ENCODE peak calls at places on chromosomes 3 and 15, in eight cellular contexts. Z, S, T, V, U, H, I and K are unnamed samples.

GRCh38 chr15:33612721-33613304 is 302.0 kb downstream of the RYR3 start:
- DNase-seq in Z (peak; percentile 29), S (no peak), T (peak; percentile 4), V (no peak), U (no peak), H (no peak), I (no peak), K (no peak)

GRCh38 chr3:41574900-41575299 is 375.6 kb downstream of the CTNNB1 start:
- DNase-seq in Z (peak; percentile 57), S (no peak), T (peak; percentile 20), V (no peak), U (peak; percentile 6), H (no peak), I (no peak), K (peak; percentile 7)

GRCh38 chr3:176202652-176203051 is 994.6 kb downstream of the TBL1XR1 start:
- DNase-seq in Z (no peak), S (no peak), T (no peak), V (no peak), U (no peak), H (no peak), I (no peak), K (no peak)

GRCh38 chr3:9247361-9248231 is 1.9 kb downstream of the SRGAP3 start:
- DNase-seq in Z (peak; percentile 27), S (no peak), T (no peak), V (no peak), U (no peak), H (no peak), I (no peak), K (no peak)

GRCh38 chr3:100665230-100665629 is 44.1 kb upstream of the TFG start:
- DNase-seq in Z (no peak), S (no peak), T (peak; percentile 5), V (no peak), U (no peak), H (no peak), I (no peak), K (peak; percentile 16)

GRCh38 chr3:13710251-13710650 is 161.3 kb downstream of the FBLN2 start:
- DNase-seq in Z (no peak), S (no peak), T (no peak), V (no peak), U (no peak), H (no peak), I (no peak), K (peak; percentile 1)

GRCh38 chr3:47669026-47669749 is 90.5 kb upstream of the CSPG5 start:
- DNase-seq in Z (no peak), S (no peak), T (peak; percentile 19), V (no peak), U (peak; percentile 14), H (no peak), I (no peak), K (no peak)

GRCh38 chr3:87771338-87772059 is 287.3 kb downstream of the CGGBP1 start:
- DNase-seq in Z (peak; percentile 62), S (peak; percentile 61), T (peak; percentile 5), V (no peak), U (peak; percentile 22), H (no peak), I (no peak), K (peak; percentile 7)

GRCh38 chr3:172272699-172273098 is 175.6 kb downstream of the GHSR start:
- DNase-seq in Z (no peak), S (no peak), T (peak; percentile 72), V (no peak), U (peak; percentile 51), H (no peak), I (peak; percentile 66), K (no peak)

GRCh38 chr15:38482572-38482971 is 28.6 kb downstream of the FAM98B start:
- DNase-seq in Z (no peak), S (no peak), T (no peak), V (no peak), U (no peak), H (no peak), I (no peak), K (no peak)

GRCh38 chr3:97999103-97999502 is 26.9 kb upstream of the RIOX2 start:
- DNase-seq in Z (no peak), S (no peak), T (no peak), V (no peak), U (no peak), H (no peak), I (no peak), K (no peak)

GRCh38 chr3:195441476-195441970 is 1.3 kb downstream of the ACAP2 start:
- DNase-seq in Z (no peak), S (no peak), T (peak; percentile 17), V (no peak), U (peak; percentile 13), H (no peak), I (no peak), K (no peak)

GRCh38 chr3:75294124-75294523 is 370.0 kb upstream of the FRG2C start:
- DNase-seq in Z (peak; percentile 61), S (no peak), T (peak; percentile 35), V (peak; percentile 46), U (peak; percentile 35), H (no peak), I (no peak), K (peak; percentile 11)

GRCh38 chr3:52533623-52534280 is at the start of gene NT5DC2:
- DNase-seq in Z (peak; percentile 77), S (peak; percentile 85), T (peak; percentile 83), V (no peak), U (peak; percentile 78), H (peak; percentile 44), I (no peak), K (peak; percentile 66)

GRCh38 chr3:16728762-16729745 is 123.8 kb upstream of the DAZL start:
- DNase-seq in Z (no peak), S (no peak), T (peak; percentile 73), V (no peak), U (peak; percentile 68), H (no peak), I (peak; percentile 16), K (no peak)

GRCh38 chr15:38535451-38536200 is 29.0 kb downstream of the RASGRP1 start:
- DNase-seq in Z (no peak), S (no peak), T (no peak), V (peak; percentile 55), U (peak; percentile 29), H (no peak), I (no peak), K (no peak)

GRCh38 chr15:62413147-62413546 is 248.1 kb upstream of the C2CD4B start:
- DNase-seq in Z (no peak), S (no peak), T (no peak), V (no peak), U (no peak), H (no peak), I (peak; percentile 31), K (no peak)

GRCh38 chr15:61623746-61624145 is 394.6 kb upstream of the RORA start:
- DNase-seq in Z (no peak), S (no peak), T (no peak), V (no peak), U (no peak), H (no peak), I (no peak), K (no peak)

GRCh38 chr3:178629430-178630178 is 93.4 kb downstream of the KCNMB2 start:
- DNase-seq in Z (no peak), S (no peak), T (no peak), V (no peak), U (no peak), H (peak; percentile 50), I (no peak), K (no peak)

GRCh38 chr3:102084712-102085111 is 235.4 kb downstream of the NFKBIZ start:
- DNase-seq in Z (no peak), S (no peak), T (no peak), V (no peak), U (no peak), H (no peak), I (no peak), K (no peak)

GRCh38 chr3:57983734-57984518 is 24.3 kb upstream of the FLNB start:
- DNase-seq in Z (no peak), S (no peak), T (peak; percentile 90), V (no peak), U (peak; percentile 80), H (no peak), I (peak; percentile 74), K (no peak)

GRCh38 chr15:39406485-39406884 is 174.4 kb upstream of the THBS1 start:
- DNase-seq in Z (no peak), S (no peak), T (no peak), V (no peak), U (no peak), H (no peak), I (no peak), K (no peak)

GRCh38 chr3:143600762-143601161 is 247.5 kb downstream of the SLC9A9 start:
- DNase-seq in Z (peak; percentile 4), S (no peak), T (peak; percentile 15), V (no peak), U (peak; percentile 31), H (no peak), I (no peak), K (no peak)

GRCh38 chr3:152198655-152199054 is 70.1 kb upstream of the MBNL1 start:
- DNase-seq in Z (no peak), S (no peak), T (no peak), V (no peak), U (no peak), H (no peak), I (no peak), K (no peak)